ENCODE peak calls at places on chromosome 12, in four cellular contexts. I, E, X and O are unnamed samples.

GRCh38 chr12:19223695-19224094 is 94.2 kb downstream of the PLEKHA5 start:
- DNase-seq in I (no peak), E (no peak), X (no peak), O (no peak)

GRCh38 chr12:122318607-122319311 is 52.5 kb upstream of the VPS33A start:
- DNase-seq in I (no peak), E (no peak), X (no peak), O (no peak)

GRCh38 chr12:93727911-93728310 is 50.7 kb downstream of the CRADD start:
- DNase-seq in I (no peak), E (no peak), X (no peak), O (no peak)

GRCh38 chr12:29066061-29066588 is 83.0 kb upstream of the FAR2 start:
- DNase-seq in I (no peak), E (peak), X (no peak), O (no peak)

GRCh38 chr12:106632797-106633450 is 50.1 kb downstream of the RFX4 start:
- DNase-seq in I (no peak), E (no peak), X (no peak), O (no peak)

GRCh38 chr12:6199211-6199530 is 1.0 kb upstream of the CD9 start:
- DNase-seq in I (no peak), E (no peak), X (no peak), O (no peak)

GRCh38 chr12:24759155-24759554 is 189.7 kb downstream of the BCAT1 start:
- DNase-seq in I (no peak), E (no peak), X (no peak), O (no peak)

GRCh38 chr12:40752011-40752410 is 59.8 kb downstream of the CNTN1 start:
- DNase-seq in I (no peak), E (no peak), X (no peak), O (no peak)

GRCh38 chr12:121087467-121088207 is 45.0 kb upstream of the P2RX7 start:
- DNase-seq in I (no peak), E (no peak), X (no peak), O (no peak)

GRCh38 chr12:121088208-121088585 is 44.5 kb upstream of the P2RX7 start:
- DNase-seq in I (no peak), E (no peak), X (no peak), O (no peak)

GRCh38 chr12:121090576-121091125 is 42.0 kb upstream of the P2RX7 start:
- DNase-seq in I (no peak), E (no peak), X (no peak), O (no peak)

GRCh38 chr12:121089813-121090430 is 42.8 kb upstream of the P2RX7 start:
- DNase-seq in I (peak), E (no peak), X (no peak), O (no peak)

DNA sequence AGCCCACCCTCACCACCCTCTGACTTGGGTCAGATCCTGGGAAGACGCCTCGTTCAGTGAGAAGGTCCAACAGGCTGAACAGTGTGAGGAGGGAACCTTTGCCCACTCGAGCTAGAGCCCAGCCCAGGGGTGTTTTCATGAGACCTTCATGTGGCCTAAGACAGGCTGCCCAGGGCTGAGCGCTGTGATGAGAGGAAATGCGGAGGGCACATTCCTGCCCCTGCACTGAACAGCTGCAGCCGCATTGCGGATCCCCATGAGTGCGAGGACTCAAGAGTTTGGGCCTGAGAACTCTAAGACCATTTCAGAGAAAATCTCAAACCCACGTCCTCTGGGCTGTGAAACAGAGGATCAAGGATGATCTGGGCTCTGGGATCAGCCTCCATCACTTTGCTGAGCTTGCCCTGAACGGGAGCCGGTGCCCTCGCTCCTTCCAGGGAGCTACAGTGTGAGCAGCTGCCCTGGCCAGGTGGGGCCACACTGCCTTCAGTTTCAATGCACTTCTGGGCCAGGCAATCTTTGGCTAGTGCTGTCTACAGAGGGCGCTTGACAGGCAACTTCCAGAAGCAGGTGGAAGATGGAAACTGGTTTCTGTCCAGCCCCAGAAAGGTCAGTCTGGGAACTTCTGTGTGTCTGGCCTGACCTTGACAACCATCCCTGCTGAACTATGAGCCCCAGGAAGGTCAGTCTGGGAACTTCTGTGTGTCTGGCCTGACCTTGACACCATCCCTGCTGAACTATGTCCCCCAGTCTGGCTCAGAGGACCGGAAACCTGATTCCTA is 43.5 kb upstream of the P2RX7 start:
- DNase-seq in I (peak), E (no peak), X (no peak), O (no peak)
- H3K27ac ChIP-seq in I (peak), E (no peak), X (no peak), O (no peak)

GRCh38 chr12:25970916-25971674 is 12.6 kb downstream of the RASSF8 start:
- DNase-seq in I (no peak), E (no peak), X (no peak), O (no peak)
- H3K4me3 ChIP-seq in I (no peak), E (no peak), X (no peak), O (no peak)

GRCh38 chr12:71636704-71637115 is 26.9 kb downstream of the ZFC3H1 start:
- DNase-seq in I (no peak), E (peak), X (no peak), O (peak)
- H3K27ac ChIP-seq in I (no peak), E (no peak), X (no peak), O (no peak)

GRCh38 chr12:31974673-31975072 is 15.5 kb downstream of the RESF1 start:
- DNase-seq in I (no peak), E (no peak), X (no peak), O (no peak)

GRCh38 chr12:31970199-31970598 is 11.0 kb downstream of the RESF1 start:
- DNase-seq in I (no peak), E (no peak), X (no peak), O (no peak)

DNA sequence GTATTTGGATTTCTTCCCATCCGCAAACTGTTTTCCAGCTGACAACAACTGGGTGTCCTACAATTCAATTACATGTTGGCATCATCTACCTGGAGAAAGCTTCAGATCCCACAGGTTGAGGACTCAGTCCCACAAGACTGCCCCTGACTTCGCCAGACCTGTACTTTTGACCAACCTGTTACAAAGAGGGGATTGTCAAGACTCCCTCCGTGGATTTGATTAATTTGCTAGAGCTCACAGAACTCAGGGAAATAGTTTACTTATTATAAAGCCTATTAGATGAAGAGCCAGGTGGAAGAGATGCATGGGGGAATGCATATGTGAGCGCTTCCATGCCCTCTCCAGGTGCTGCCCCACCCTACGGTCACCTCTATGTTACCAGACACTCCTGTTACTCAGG is 14.6 kb downstream of the RESF1 start:
- DNase-seq in I (no peak), E (no peak), X (no peak), O (no peak)
- H3K4me3 ChIP-seq in I (no peak), E (no peak), X (no peak), O (no peak)